ENCODE peak calls at places on chromosomes 4 and X, in eight cellular contexts. G is brain microvascular endothelial cell, J is coronary artery, L is heart right ventricle, N is breast epithelium, K is HCT116, A is right atrium auricular region, V is DND-41. F is an unnamed sample.

GRCh38 chr4:41751325-41752061 is 3.0 kb upstream of the PHOX2B start:
- DNase-seq in G (no peak), J (no peak), L (no peak), N (no peak), K (no peak), A (no peak), V (no peak), F (no peak)

GRCh38 chr4:48790581-48790980 is 10.5 kb upstream of the FRYL start:
- DNase-seq in G (no peak), J (no peak), L (no peak), N (no peak), K (no peak), A (no peak), V (no peak), F (no peak)

GRCh38 chr4:138595731-138596465 is 353.7 kb upstream of the SLC7A11 start:
- DNase-seq in G (no peak), J (no peak), L (peak), N (no peak), K (no peak), A (no peak), V (no peak), F (peak)

GRCh38 chrX:155061770-155062169 is 9.2 kb downstream of the CMC4 start:
- DNase-seq in G (no peak), J (no peak), L (peak), N (no peak), K (no peak), A (no peak), V (no peak), F (no peak)

GRCh38 chr4:53500552-53500951 is 90.7 kb downstream of the LNX1 start:
- DNase-seq in G (no peak), J (no peak), L (no peak), N (no peak), K (no peak), A (no peak), V (no peak), F (no peak)

GRCh38 chrX:9327747-9328145 is 137.1 kb upstream of the TBL1X start:
- DNase-seq in G (peak), J (no peak), L (no peak), N (no peak), K (no peak), A (no peak), V (no peak), F (peak)

GRCh38 chrX:118355225-118355920 is 9.5 kb downstream of the WDR44 start:
- DNase-seq in G (no peak), J (no peak), L (no peak), N (no peak), K (no peak), A (no peak), V (no peak), F (no peak)

GRCh38 chr4:20356565-20356964 is 104.9 kb downstream of the SLIT2 start:
- DNase-seq in G (no peak), J (no peak), L (no peak), N (no peak), K (no peak), A (no peak), V (no peak), F (peak)

GRCh38 chrX:118240359-118240758 is 105.5 kb upstream of the WDR44 start:
- DNase-seq in G (no peak), J (no peak), L (peak), N (no peak), K (no peak), A (no peak), V (no peak), F (no peak)

GRCh38 chr4:183229397-183229796 is 90.7 kb downstream of the CLDN22 start:
- DNase-seq in G (no peak), J (no peak), L (no peak), N (no peak), K (no peak), A (no peak), V (no peak), F (no peak)

GRCh38 chrX:24173115-24173847 is 23.8 kb downstream of the ZFX start:
- DNase-seq in G (peak), J (no peak), L (no peak), N (no peak), K (no peak), A (no peak), V (no peak), F (no peak)

GRCh38 chr4:107736924-107737448 is 17.0 kb upstream of the PAPSS1 start:
- DNase-seq in G (no peak), J (no peak), L (peak), N (no peak), K (peak), A (no peak), V (peak), F (peak)

GRCh38 chr4:1323635-1324442 is 23.2 kb upstream of the UVSSA start:
- DNase-seq in G (peak), J (no peak), L (no peak), N (no peak), K (peak), A (no peak), V (no peak), F (peak)

GRCh38 chrX:47217121-47217851 is 1.2 kb upstream of the CDK16 start:
- DNase-seq in G (peak), J (no peak), L (peak), N (peak), K (no peak), A (no peak), V (no peak), F (peak)

GRCh38 chr4:81905966-81906365 is 434.3 kb upstream of the RASGEF1B start:
- DNase-seq in G (no peak), J (no peak), L (no peak), N (no peak), K (no peak), A (no peak), V (no peak), F (no peak)

GRCh38 chr4:153488719-153489384 is 22.7 kb downstream of the TMEM131L start:
- DNase-seq in G (peak), J (no peak), L (peak), N (peak), K (no peak), A (no peak), V (peak), F (no peak)

GRCh38 chrX:104136241-104137019 is 20.4 kb downstream of the SLC25A53 start:
- DNase-seq in G (peak), J (no peak), L (peak), N (peak), K (peak), A (peak), V (peak), F (peak)

GRCh38 chr4:100100985-100101384 is 89.3 kb downstream of the DDIT4L start:
- DNase-seq in G (no peak), J (no peak), L (no peak), N (no peak), K (no peak), A (no peak), V (peak), F (no peak)

GRCh38 chrX:40011483-40012038 is 86.2 kb downstream of the BCOR start:
- DNase-seq in G (no peak), J (no peak), L (no peak), N (no peak), K (no peak), A (no peak), V (no peak), F (no peak)

GRCh38 chr4:95869961-95870500 is 30.1 kb downstream of the PDHA2 start:
- DNase-seq in G (peak), J (no peak), L (no peak), N (no peak), K (no peak), A (no peak), V (peak), F (no peak)

GRCh38 chrX:147838465-147839131 is 73.1 kb upstream of the FMR1 start:
- DNase-seq in G (no peak), J (no peak), L (no peak), N (no peak), K (no peak), A (no peak), V (no peak), F (no peak)
- TF ChIP-seq CTCF in G (no peak), J (no peak), L (peak), N (no peak), K (peak), A (peak), V (peak), F (no peak)

GRCh38 chrX:71367396-71367795 is 1.2 kb downstream of the TAF1 start:
- DNase-seq in G (no peak), J (no peak), L (no peak), N (no peak), K (no peak), A (no peak), V (no peak), F (no peak)
- H3K4me3 ChIP-seq in G (peak), J (peak), L (peak), N (peak), K (peak), A (peak), V (peak), F (peak)

GRCh38 chr4:56649445-56650258 is 31.4 kb downstream of the HOPX start:
- DNase-seq in G (no peak), J (no peak), L (no peak), N (no peak), K (no peak), A (no peak), V (no peak), F (no peak)

GRCh38 chr4:56648245-56649151 is 32.6 kb downstream of the HOPX start:
- DNase-seq in G (no peak), J (no peak), L (no peak), N (no peak), K (no peak), A (no peak), V (no peak), F (no peak)

GRCh38 chr4:56651071-56651384 is 30.1 kb downstream of the HOPX start:
- DNase-seq in G (no peak), J (no peak), L (no peak), N (no peak), K (no peak), A (no peak), V (no peak), F (no peak)

GRCh38 chr4:56653461-56654237 is 27.4 kb downstream of the HOPX start:
- DNase-seq in G (no peak), J (no peak), L (no peak), N (no peak), K (no peak), A (no peak), V (peak), F (no peak)

DNA sequence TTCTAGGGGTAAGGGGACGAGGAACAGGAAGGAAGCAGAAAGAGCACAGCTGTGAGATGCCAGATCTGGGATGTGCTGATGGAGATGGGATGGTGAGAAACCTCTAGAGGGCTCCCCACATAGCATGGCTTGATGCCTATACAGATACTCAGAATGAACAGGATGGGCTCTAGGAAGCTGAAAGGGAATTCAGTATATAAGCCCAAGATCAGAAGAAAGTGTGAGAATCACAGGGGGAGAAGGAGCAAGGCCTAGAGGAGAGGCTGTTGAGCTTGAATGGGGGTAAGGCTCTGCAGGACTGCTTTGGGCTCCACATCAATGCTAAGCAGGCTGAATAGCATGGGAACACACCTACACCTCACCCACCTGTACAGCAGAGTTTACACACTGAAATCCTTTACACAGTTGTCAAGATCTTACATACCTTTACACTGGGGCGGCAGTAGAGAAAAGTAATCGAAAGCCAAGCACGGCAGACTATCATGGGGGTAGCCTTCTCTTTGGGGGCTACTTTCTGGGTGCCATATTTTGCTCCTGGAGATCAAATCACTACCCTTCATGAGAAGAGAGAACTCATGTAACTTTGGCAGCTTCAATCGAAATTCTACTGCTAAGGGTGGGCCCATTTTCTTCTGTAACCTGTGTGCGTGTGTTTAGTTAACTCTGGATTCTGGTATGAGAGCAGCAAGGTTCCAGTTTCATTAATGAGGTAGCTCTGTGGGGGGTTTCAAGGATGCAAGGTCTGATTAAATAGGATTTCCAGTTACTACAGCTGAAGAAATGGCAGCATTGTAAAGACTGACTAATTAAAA is 30.6 kb downstream of the HOPX start:
- DNase-seq in G (no peak), J (no peak), L (no peak), N (no peak), K (no peak), A (no peak), V (no peak), F (no peak)
- TF ChIP-seq CTCF in G (peak), J (no peak), L (no peak), N (no peak), K (peak), A (no peak), V (no peak), F (no peak)

GRCh38 chrX:1910207-1910470 is 295.3 kb downstream of the ASMT start:
- DNase-seq in G (no peak), J (no peak), L (no peak), N (no peak), K (no peak), A (no peak), V (no peak), F (no peak)
- H3K4me3 ChIP-seq in G (no peak), J (no peak), L (no peak), N (no peak), K (no peak), A (no peak), V (no peak), F (no peak)

GRCh38 chr4:18695733-18696527 is 674.4 kb upstream of the LCORL start:
- DNase-seq in G (no peak), J (no peak), L (no peak), N (no peak), K (no peak), A (no peak), V (no peak), F (no peak)
- TF ChIP-seq CTCF in G (peak), J (no peak), L (no peak), N (no peak), K (peak), A (no peak), V (no peak), F (no peak)

DNA sequence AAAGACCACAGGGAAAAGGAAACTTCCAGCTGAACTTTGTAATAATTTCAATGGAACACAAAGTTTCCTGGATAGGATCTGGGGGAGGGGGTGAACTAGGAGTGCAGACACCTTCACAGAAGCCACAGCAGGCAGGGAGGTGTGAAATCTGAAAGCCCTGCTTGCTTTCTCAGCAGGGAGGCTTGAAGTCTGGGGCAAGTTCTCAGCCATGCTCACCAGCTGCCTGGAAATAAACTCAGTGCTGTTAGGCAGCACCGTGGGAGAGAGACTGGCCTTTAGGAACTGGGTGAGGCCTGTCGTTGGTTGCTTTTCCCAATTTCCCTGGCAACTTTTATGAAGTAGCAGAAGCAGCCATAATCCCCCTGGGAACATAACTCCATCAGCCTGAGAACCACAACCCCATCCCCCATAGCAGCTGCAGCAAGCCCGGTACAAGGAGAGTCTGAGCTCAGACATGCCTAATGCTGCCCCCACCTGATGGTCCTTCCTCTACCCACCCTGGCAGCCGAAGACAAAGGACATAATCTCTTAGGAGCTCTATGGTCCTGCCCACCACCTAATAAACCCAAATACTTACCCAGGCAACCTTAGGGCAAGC is 39.2 kb upstream of the NMU start:
- DNase-seq in G (no peak), J (no peak), L (no peak), N (no peak), K (no peak), A (no peak), V (peak), F (no peak)
- H3K4me3 ChIP-seq in G (no peak), J (no peak), L (no peak), N (no peak), K (no peak), A (no peak), V (no peak), F (no peak)

GRCh38 chrX:32489125-32489524 is 722.2 kb downstream of the DMD start:
- DNase-seq in G (no peak), J (no peak), L (no peak), N (no peak), K (no peak), A (no peak), V (no peak), F (no peak)

GRCh38 chrX:32480019-32480418 is 731.3 kb downstream of the DMD start:
- DNase-seq in G (peak), J (no peak), L (no peak), N (no peak), K (no peak), A (no peak), V (no peak), F (no peak)

GRCh38 chrX:32483534-32484136 is 727.7 kb downstream of the DMD start:
- DNase-seq in G (no peak), J (no peak), L (no peak), N (no peak), K (no peak), A (no peak), V (no peak), F (no peak)
- TF ChIP-seq CTCF in G (peak), J (no peak), L (no peak), N (no peak), K (peak), A (peak), V (peak), F (no peak)

GRCh38 chr4:55184600-55185523 is 59.5 kb upstream of the KDR start:
- DNase-seq in G (peak), J (no peak), L (no peak), N (no peak), K (peak), A (no peak), V (peak), F (no peak)
- H3K4me3 ChIP-seq in G (no peak), J (no peak), L (no peak), N (no peak), K (peak), A (no peak), V (no peak), F (no peak)

GRCh38 chr4:154503598-154503997 is 12.0 kb upstream of the DCHS2 start:
- DNase-seq in G (no peak), J (no peak), L (no peak), N (no peak), K (peak), A (no peak), V (no peak), F (no peak)
- TF ChIP-seq CTCF in G (peak), J (no peak), L (peak), N (peak), K (peak), A (peak), V (peak), F (peak)

DNA sequence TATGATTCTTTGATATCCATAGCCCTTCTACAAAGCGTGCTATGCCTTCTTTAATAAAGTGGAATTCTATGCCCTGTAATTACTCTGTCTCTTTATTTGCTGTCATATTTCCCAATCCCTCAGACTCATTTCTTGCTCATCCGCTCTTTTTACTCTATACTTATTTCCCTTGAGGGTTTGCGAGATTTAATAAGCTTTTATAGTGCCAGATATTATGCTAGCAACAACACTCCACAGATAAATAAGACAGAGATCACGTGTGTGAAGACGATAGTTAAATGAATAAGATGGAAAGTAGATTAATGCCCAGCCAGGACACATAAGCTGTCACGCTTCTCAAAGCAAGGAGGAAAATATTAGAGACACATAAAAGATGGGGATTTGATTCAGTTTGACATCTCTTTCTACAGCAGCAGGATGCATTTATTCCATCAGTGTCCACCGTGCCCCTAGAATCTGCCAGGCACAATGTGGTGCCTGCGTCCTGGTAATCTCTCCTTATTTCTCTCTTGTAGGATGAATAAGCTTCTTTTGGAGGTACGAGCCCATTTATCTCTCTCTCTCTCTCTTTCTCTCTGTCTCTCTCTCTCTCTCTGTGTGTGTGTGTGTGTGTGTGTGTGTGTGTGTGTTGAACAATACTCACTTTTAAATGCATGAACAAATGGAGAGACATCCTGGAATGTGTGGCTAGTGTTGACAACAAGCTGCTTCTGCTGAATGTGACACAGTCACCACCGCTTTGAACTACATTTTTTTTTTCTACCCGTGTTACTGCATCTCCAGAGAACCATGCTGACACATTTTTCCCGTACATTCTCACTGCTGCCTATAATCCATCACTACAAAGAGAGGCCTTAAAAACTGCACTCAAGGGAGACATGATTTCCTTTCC is 48.2 kb downstream of the TMEM156 start:
- DNase-seq in G (no peak), J (no peak), L (no peak), N (no peak), K (no peak), A (no peak), V (no peak), F (no peak)
- H3K4me3 ChIP-seq in G (no peak), J (no peak), L (no peak), N (no peak), K (no peak), A (no peak), V (no peak), F (no peak)

F was measured in astrocyte of the cerebellum.